ENCODE peak calls at places on chromosomes 4 and X, in four cellular contexts. O, I, F and W are unnamed samples.

GRCh38 chrX:40878821-40879571 is 143.7 kb upstream of the MED14 start:
- DNase-seq in O (no peak), I (no peak), F (no peak), W (no peak)

GRCh38 chr4:75028196-75028854 is 95.4 kb downstream of the PARM1 start:
- DNase-seq in F (no peak), O (no peak), I (no peak), W (no peak)

GRCh38 chr4:77881460-77882295 is 19.0 kb downstream of the MRPL1 start:
- DNase-seq in I (no peak), F (peak; percentile 72), O (no peak), W (peak; percentile 48)

GRCh38 chr4:80225628-80226027 is 28.3 kb downstream of the PRDM8 start:
- DNase-seq in F (no peak), I (no peak), O (no peak), W (no peak)

GRCh38 chr4:109976189-109976588 is 63.5 kb downstream of the EGF start:
- DNase-seq in I (no peak), O (no peak), F (no peak), W (no peak)

GRCh38 chr4:62706423-62706822 is 1506.3 kb downstream of the ADGRL3 start:
- DNase-seq in F (peak; percentile 8), I (no peak), O (no peak), W (no peak)

GRCh38 chr4:5940470-5941203 is 47.8 kb upstream of the CRMP1 start:
- DNase-seq in F (peak; percentile 2), I (no peak), O (no peak), W (peak; percentile 62)

GRCh38 chr4:119873794-119874325 is 192.8 kb downstream of the MAD2L1 start:
- DNase-seq in F (no peak), O (no peak), I (no peak), W (no peak)

GRCh38 chr4:158861766-158862165 is 92.9 kb downstream of the FNIP2 start:
- DNase-seq in F (no peak), I (no peak), O (no peak), W (no peak)
- TF ChIP-seq CTCF in F (peak; percentile 17), I (no peak), O (no peak), W (no peak)

GRCh38 chrX:120087289-120088017 is 10.0 kb upstream of the RHOXF2B start:
- DNase-seq in O (no peak), F (no peak), I (no peak), W (no peak)

DNA sequence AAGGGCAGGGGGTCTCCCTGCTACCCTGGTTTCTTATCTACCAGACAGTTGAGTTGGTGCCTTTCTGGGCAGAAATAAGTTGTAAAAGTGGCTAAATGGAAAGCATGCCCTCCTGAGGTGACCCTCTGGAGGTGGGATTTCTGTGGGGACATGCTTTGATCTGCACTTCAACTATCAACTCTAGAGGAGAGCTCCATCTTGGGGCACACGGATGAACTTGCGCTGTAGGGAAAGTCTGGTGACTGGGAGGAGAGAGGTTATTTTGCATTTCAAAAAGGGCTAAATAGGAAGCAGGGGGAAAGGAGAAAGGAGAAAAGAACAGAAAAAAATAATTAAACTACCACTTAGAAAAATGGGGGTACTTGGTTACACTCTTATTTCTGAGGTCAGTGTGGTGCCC is 12.7 kb upstream of the RHOXF2B start:
- DNase-seq in I (no peak), O (no peak), F (no peak), W (no peak)
- TF ChIP-seq CTCF in I (no peak), O (no peak), F (peak; percentile 24), W (no peak)

DNA sequence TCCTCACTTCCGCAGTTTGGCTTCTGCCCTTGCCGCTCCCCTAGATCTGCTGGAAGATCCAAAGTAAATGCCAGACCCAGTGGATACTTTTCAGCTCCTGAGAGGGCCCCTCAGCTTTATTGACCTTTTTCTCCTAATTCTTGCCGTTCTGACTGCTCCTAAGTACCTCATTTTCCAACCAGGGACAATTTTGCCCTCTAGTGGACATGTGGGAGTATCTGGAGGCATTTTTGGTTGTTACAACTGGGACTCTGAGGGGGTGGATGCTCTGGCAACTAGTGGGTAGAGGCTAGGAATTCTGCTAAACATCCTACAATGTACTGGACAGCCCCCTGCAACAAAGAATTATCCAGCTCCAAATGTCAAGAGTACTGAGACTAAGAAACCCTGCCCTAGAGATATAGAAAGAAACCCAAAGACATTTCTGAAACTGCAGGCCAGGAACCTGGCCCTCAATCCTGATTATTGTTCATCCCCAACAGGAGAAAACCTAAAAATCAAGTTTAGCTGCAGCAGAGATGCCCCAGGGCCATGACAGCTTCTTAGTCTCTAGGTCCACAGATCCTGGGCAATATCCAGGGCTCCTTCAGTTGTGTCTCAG is 3.4 kb downstream of the TEX13B start:
- DNase-seq in F (peak; percentile 66), O (no peak), I (no peak), W (peak; percentile 59)
- TF ChIP-seq CTCF in F (peak; percentile 80), O (peak; percentile 29), I (peak; percentile 44), W (peak; percentile 61)

GRCh38 chr4:23932935-23933334 is 43.1 kb upstream of the PPARGC1A start:
- DNase-seq in O (no peak), F (no peak), I (no peak), W (peak; percentile 46)
- TF ChIP-seq CTCF in O (no peak), F (no peak), I (peak; percentile 13), W (peak; percentile 37)

DNA sequence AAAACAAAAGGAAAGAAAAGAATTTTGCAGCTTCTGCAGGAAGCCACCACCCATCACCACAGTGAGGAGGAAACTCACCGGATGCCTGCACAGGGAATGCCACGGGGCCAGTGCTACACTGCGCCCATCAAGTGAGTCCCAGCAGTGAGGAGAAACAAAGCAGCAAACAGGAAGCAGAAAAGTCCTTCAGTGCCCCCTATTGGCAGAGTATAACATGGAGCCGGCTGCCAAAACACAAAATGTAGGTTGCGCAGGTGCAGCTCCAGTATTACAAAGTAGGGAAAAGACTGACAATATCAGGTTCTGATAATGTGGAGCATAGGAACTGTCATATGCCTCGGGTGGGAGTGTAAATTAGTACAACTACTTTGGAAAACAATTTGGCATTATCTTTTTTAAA is 23.3 kb upstream of the SCML2 start:
- DNase-seq in I (no peak), F (peak; percentile 54), O (no peak), W (peak; percentile 37)
- TF ChIP-seq CTCF in I (peak; percentile 56), F (peak; percentile 71), O (peak; percentile 50), W (peak; percentile 31)

GRCh38 chr4:26413595-26413994 is 76.7 kb downstream of the CCKAR start:
- DNase-seq in I (no peak), F (no peak), O (no peak), W (no peak)

GRCh38 chr4:26407466-26407865 is 82.8 kb downstream of the CCKAR start:
- DNase-seq in I (no peak), O (no peak), F (no peak), W (no peak)

GRCh38 chr4:26412381-26413372 is 77.6 kb downstream of the CCKAR start:
- DNase-seq in F (no peak), I (no peak), O (no peak), W (peak; percentile 26)

GRCh38 chr4:26406346-26406975 is 83.8 kb downstream of the CCKAR start:
- DNase-seq in O (no peak), I (no peak), F (no peak), W (peak; percentile 38)

DNA sequence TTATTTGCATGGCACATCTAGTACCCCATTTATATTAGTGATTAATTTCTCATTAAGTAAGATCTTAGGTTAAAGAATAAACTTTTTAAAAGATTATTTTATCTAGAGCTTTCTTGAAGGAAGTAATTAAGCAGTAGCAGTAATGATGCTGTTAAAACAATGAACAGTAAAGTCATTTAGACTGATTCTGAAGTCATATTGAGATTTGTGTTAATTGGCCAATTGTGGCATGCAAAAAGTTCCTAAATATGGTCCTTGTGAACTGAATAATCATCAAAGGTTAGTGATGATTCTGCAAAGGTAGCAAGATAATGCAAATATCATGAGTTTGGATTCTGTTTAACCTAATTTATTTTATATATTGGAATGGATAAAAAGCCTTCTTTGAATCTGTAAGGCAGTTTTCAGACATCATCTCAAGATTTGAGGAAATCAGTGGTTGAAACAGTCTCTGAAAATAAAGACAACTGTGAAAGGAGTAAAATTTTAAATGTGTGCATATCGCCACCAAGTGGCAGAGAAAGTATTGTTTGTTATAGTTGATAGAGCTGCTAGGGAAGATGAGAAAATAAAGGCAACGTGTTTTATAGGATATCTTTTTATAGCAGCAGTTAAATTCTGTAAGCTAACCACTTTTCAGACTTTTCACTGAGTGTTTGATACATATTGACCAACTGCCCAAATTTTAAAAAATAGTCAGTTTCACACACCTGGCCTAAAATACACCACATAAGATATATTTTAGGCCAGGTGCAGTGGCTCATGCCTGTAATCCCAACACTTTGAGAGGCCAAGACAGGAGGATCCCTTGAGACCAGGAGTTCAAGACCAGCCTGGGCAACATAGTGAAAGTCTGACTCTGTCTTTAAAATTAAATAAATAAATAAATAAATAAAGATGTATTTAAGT is 79.6 kb downstream of the CCKAR start:
- DNase-seq in O (no peak), F (peak; percentile 76), I (peak; percentile 14), W (peak; percentile 63)
- TF ChIP-seq CTCF in O (peak; percentile 30), F (peak; percentile 74), I (peak; percentile 32), W (peak; percentile 48)

GRCh38 chr4:1377606-1378261 is 28.5 kb downstream of the NKX1-1 start:
- DNase-seq in F (no peak), I (no peak), O (no peak), W (no peak)
- TF ChIP-seq CTCF in F (no peak), I (no peak), O (no peak), W (no peak)

DNA sequence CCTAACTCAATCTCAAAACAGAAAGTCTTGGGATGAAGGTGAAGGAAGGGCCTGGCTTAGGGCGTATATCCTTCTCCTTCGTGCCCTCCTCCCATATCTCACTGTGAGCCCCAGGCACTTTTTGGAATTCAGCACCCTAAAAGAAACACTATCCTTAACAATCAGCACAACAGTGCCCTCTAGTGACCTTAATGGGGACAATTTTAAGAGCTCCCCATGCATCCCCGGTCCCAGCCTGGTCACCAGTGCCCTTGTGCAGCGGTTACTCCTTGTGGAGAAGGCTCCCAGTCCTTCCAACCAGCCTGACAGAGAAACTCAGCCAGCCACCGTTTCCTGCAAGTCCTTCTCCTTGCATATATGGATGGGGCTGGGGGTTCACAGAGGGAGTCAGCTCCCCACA is 4.2 kb downstream of the PAK3 start:
- DNase-seq in I (no peak), O (no peak), F (peak; percentile 59), W (peak; percentile 75)
- TF ChIP-seq CTCF in I (peak; percentile 45), O (peak; percentile 27), F (peak; percentile 60), W (peak; percentile 54)

GRCh38 chrX:11558972-11559371 is 106.7 kb downstream of the ARHGAP6 start:
- DNase-seq in F (peak; percentile 40), I (no peak), O (no peak), W (peak; percentile 46)
- TF ChIP-seq CTCF in F (peak; percentile 59), I (peak; percentile 49), O (no peak), W (peak; percentile 43)